ENCODE peak calls at places on chromosomes 16 and 17, in four cellular contexts. One of them, this sample, is unnamed.

GRCh38 chr16:77669057-77669456 is 53.3 kb upstream of the NUDT7 start:
- DNase-seq in ELF-1: no peak
- DNase-seq in stimulated activated naive CD4-positive, alpha-beta T cell: no peak
- DNase-seq in RWPE1: no peak
- DNase-seq in this sample: no peak

GRCh38 chr16:65121870-65122723 is at the start of gene CDH11:
- DNase-seq in ELF-1: peak; percentile 67
- DNase-seq in stimulated activated naive CD4-positive, alpha-beta T cell: no peak
- DNase-seq in RWPE1: peak; percentile 50
- DNase-seq in this sample: peak; percentile 81

GRCh38 chr16:31083081-31083480 is 5.7 kb downstream of the PRSS53 start:
- DNase-seq in ELF-1: no peak
- DNase-seq in stimulated activated naive CD4-positive, alpha-beta T cell: no peak
- DNase-seq in RWPE1: no peak
- DNase-seq in this sample: no peak

GRCh38 chr16:85461814-85462404 is 151.2 kb upstream of the GSE1 start:
- DNase-seq in ELF-1: peak; percentile 76
- DNase-seq in stimulated activated naive CD4-positive, alpha-beta T cell: peak; percentile 6
- DNase-seq in RWPE1: no peak
- DNase-seq in this sample: peak; percentile 91

GRCh38 chr17:17523714-17524075 is 27.5 kb upstream of the RASD1 start:
- DNase-seq in ELF-1: no peak
- DNase-seq in stimulated activated naive CD4-positive, alpha-beta T cell: no peak
- DNase-seq in RWPE1: no peak
- DNase-seq in this sample: no peak

GRCh38 chr17:45052052-45052772 is 780 bp upstream of the DCAKD start:
- DNase-seq in ELF-1: peak; percentile 59
- DNase-seq in stimulated activated naive CD4-positive, alpha-beta T cell: peak; percentile 66
- DNase-seq in RWPE1: no peak
- DNase-seq in this sample: peak; percentile 49

GRCh38 chr16:1536601-1537000 is 3.1 kb downstream of the TMEM204 start:
- DNase-seq in ELF-1: no peak
- DNase-seq in stimulated activated naive CD4-positive, alpha-beta T cell: no peak
- DNase-seq in RWPE1: no peak
- DNase-seq in this sample: no peak

GRCh38 chr16:79845734-79846135 is 245.2 kb upstream of the MAF start:
- DNase-seq in ELF-1: no peak
- DNase-seq in stimulated activated naive CD4-positive, alpha-beta T cell: no peak
- DNase-seq in RWPE1: no peak
- DNase-seq in this sample: peak; percentile 36

GRCh38 chr16:89907055-89907814 is 11.4 kb upstream of the MC1R start:
- DNase-seq in ELF-1: no peak
- DNase-seq in stimulated activated naive CD4-positive, alpha-beta T cell: no peak
- DNase-seq in RWPE1: no peak
- DNase-seq in this sample: no peak

GRCh38 chr17:62627904-62628603 is 584 bp downstream of the MRC2 start:
- DNase-seq in ELF-1: no peak
- DNase-seq in stimulated activated naive CD4-positive, alpha-beta T cell: peak; percentile 20
- DNase-seq in RWPE1: peak; percentile 34
- DNase-seq in this sample: peak; percentile 53

GRCh38 chr16:57689772-57690558 is 4.6 kb upstream of the DRC7 start:
- DNase-seq in ELF-1: peak; percentile 75
- DNase-seq in stimulated activated naive CD4-positive, alpha-beta T cell: peak; percentile 67
- DNase-seq in RWPE1: no peak
- DNase-seq in this sample: peak; percentile 70

This sample was measured in mesendoderm.